ENCODE peak calls at places on chromosomes 12 and 14, in ten cellular contexts. S is fibroblast of lung; A is mesenchymal stem cell; U is A549; Y is MM.1S; T is tibial artery; O is pancreas; M is cardiac muscle cell; B is CD8-positive, alpha-beta memory T cell; Q is sigmoid colon. W is an unnamed sample.
A peak's percentile ranks its signal among the peaks of the same experiment; 100 is the strongest.

GRCh38 chr14:96135285-96135684 is 69.4 kb upstream of the BDKRB2 start:
- DNase-seq in S (no peak), B (no peak), U (no peak), A (peak; percentile 53), Y (no peak), O (no peak), M (no peak), Q (no peak), T (no peak), W (no peak)

GRCh38 chr12:76032043-76032981 is 736 bp upstream of the PHLDA1 start:
- DNase-seq in B (peak; percentile 27), Q (peak; percentile 80), T (peak; percentile 47), A (peak; percentile 79), S (peak; percentile 75), Y (peak; percentile 79), U (peak; percentile 74), M (peak; percentile 45), O (peak; percentile 55), W (peak; percentile 59)

GRCh38 chr12:67747869-67748760 is 99.6 kb downstream of the DYRK2 start:
- DNase-seq in Q (no peak), U (peak; percentile 79), M (no peak), O (peak; percentile 81), A (peak; percentile 49), T (no peak), S (peak; percentile 34), Y (no peak), B (no peak), W (peak; percentile 80)

GRCh38 chr14:51337520-51337919 is 97.5 kb downstream of the TMX1 start:
- DNase-seq in B (no peak), Y (no peak), T (no peak), Q (no peak), U (no peak), O (no peak), M (no peak), A (no peak), S (no peak), W (no peak)

GRCh38 chr12:57489157-57489641 is 1.3 kb downstream of the MARS1 start:
- DNase-seq in A (peak; percentile 35), M (no peak), T (no peak), U (no peak), O (no peak), B (no peak), Q (no peak), Y (no peak), S (no peak), W (no peak)

GRCh38 chr12:42589465-42590323 is at the start of gene PRICKLE1:
- DNase-seq in A (peak; percentile 56), S (peak; percentile 64), Y (peak; percentile 61), T (no peak), U (peak; percentile 25), B (no peak), Q (peak; percentile 67), M (peak; percentile 74), O (peak; percentile 41), W (peak; percentile 59)

GRCh38 chr14:77251870-77252269 is 19.1 kb downstream of the NGB start:
- DNase-seq in A (no peak), O (no peak), M (no peak), B (no peak), S (no peak), U (no peak), Y (no peak), Q (no peak), T (no peak), W (no peak)

GRCh38 chr12:89350661-89351488 is 1.4 kb downstream of the DUSP6 start:
- DNase-seq in A (peak; percentile 42), Y (peak; percentile 66), B (peak; percentile 26), U (no peak), O (no peak), M (peak; percentile 48), T (no peak), S (peak; percentile 45), Q (peak; percentile 69), W (peak; percentile 19)

GRCh38 chr14:58826845-58827686 is 189.3 kb downstream of the DACT1 start:
- DNase-seq in S (no peak), Q (no peak), T (no peak), U (no peak), B (no peak), A (no peak), O (no peak), M (no peak), Y (no peak), W (no peak)

GRCh38 chr14:21840765-21841164 is 167.1 kb upstream of the OR4E1 start:
- DNase-seq in S (no peak), A (no peak), M (no peak), T (no peak), O (no peak), Q (no peak), Y (no peak), U (peak; percentile 50), B (peak; percentile 31), W (no peak)

DNA sequence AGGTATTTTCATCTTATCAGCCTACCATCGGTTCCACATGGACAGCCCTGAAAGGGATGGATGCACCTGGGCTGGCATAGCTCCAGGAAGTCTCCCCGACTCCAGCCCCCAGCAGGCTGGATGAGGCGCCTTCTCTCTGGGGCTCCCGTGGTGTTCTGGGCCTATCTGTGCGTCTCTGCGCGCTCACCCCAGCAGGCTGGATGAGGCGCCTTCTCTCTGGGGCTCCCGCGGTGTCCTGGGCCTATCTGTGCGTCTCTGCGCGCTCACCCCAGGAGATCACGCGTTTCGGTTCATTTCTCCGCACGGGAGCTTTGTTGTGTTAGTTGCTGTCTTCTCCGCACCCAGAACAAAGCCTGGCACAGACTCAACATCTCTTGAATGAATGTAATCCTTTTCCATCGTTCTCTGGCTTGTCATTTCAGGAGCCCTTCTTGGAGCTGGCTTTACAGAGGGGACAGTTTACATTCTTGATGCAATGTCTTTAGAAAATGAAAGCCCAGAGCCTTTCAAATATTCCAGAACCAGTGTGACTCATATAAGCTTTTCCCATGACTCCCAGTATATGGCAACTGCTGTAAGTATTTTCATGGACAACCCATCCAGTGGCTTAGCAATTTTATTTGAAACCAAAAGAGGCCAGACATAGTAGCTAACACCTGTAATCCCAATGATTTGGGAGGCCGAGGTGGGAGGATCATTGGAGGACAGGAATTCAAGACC is 40.3 kb downstream of the CFAP251 start:
- DNase-seq in Y (no peak), B (no peak), A (peak; percentile 87), O (no peak), U (no peak), T (no peak), M (no peak), S (peak; percentile 55), Q (no peak), W (no peak)
- H3K4me3 ChIP-seq in Y (no peak overlapping the region), B (no peak overlapping the region), A (no peak overlapping the region), O (no peak overlapping the region), U (no peak overlapping the region), T (no peak overlapping the region), M (no peak overlapping the region), S (no peak overlapping the region), Q (no peak overlapping the region), W (no peak overlapping the region)

GRCh38 chr14:23104070-23104590 is 659 bp downstream of the CIROP start:
- DNase-seq in S (no peak), Q (no peak), A (no peak), T (no peak), O (no peak), M (no peak), Y (no peak), B (no peak), U (no peak), W (no peak)

GRCh38 chr14:23101986-23102625 is 2.7 kb downstream of the CIROP start:
- DNase-seq in U (no peak), O (no peak), Y (no peak), S (no peak), T (no peak), A (no peak), M (no peak), Q (no peak), B (no peak), W (no peak)

GRCh38 chr14:23101213-23101970 is 3.4 kb downstream of the CIROP start:
- DNase-seq in M (no peak), U (no peak), A (no peak), T (no peak), Y (no peak), B (no peak), S (no peak), O (no peak), Q (no peak), W (no peak)

GRCh38 chr14:23103581-23103980 is 1.2 kb downstream of the CIROP start:
- DNase-seq in Y (no peak), A (no peak), M (no peak), U (no peak), B (no peak), T (no peak), O (no peak), Q (no peak), S (no peak), W (no peak)

GRCh38 chr14:23102801-23103200 is 2.0 kb downstream of the CIROP start:
- DNase-seq in O (no peak), A (no peak), S (no peak), Y (no peak), U (no peak), Q (peak; percentile 45), B (no peak), M (no peak), T (no peak), W (no peak)
- H3K27ac ChIP-seq in O (no peak overlapping the region), A (no peak overlapping the region), S (no peak overlapping the region), Y (no peak overlapping the region), U (no peak overlapping the region), Q (no peak overlapping the region), B (no peak overlapping the region), M (no peak overlapping the region), T (no peak overlapping the region), W (no peak overlapping the region)

DNA sequence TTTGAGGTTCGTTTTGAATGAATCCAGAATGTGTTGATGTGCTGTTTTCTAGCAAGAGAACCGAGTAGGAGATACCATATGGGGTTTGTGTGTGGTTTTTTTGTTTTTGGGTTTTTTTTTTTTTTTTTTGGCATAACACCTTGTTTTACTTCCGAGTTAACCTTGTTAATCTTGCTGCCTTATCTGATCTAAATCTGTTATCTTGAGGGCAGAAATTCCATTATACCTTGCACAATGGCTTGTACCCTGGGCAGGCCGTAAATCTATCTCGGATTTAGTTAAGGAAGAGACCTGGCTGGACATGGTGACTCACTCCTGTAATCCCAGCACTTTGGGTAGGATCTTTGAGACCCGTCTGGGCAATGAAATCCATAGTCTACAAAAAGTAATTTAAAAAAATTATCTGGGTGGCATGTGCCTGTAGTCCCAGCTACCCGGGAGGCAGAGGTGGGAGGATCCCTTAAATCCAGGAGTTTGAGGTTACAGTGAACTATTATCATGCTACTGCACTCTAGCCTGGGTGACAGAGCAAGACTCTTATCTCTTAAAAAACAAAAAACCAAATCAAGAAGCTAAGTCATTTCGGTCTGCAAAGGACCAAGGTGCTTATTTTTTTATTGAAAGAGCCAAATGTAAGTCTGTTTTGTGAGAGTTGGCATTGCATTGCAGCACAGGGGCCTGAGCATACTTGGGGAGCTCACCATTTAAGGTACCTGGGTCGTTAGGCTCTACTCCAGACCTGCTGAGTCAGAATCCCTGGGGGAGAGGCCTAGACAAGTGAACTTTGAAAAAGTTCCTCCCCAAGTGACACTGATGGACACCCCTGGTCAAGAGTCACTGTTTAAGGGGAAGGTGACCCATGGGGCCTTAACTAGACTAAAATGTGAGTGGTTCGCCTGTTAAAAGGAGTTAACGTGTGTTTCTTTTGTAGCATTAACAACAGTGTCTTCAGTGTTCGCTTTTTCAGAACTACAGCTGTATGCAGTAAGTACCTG is 6.7 kb downstream of the DLST start:
- DNase-seq in B (no peak), O (no peak), U (peak; percentile 37), S (no peak), M (no peak), T (no peak), Q (no peak), Y (no peak), A (peak; percentile 41), W (no peak)
- H3K4me1 ChIP-seq in B (peaks cover 36% of the 10 kb centered on the region), O (peaks cover 12% of the 10 kb centered on the region), U (peaks cover 51% of the 10 kb centered on the region), S (peaks cover 29% of the 10 kb centered on the region), M (peaks cover 12% of the 10 kb centered on the region), T (peaks cover 42% of the 10 kb centered on the region), Q (no peaks in the 10 kb centered on the region), Y (peaks cover 21% of the 10 kb centered on the region), A (peaks cover 8% of the 10 kb centered on the region), W (peaks cover 47% of the 10 kb centered on the region)

GRCh38 chr12:3365416-3366385 is 125.3 kb upstream of the PRMT8 start:
- DNase-seq in M (peak; percentile 72), A (no peak), Q (no peak), S (no peak), Y (no peak), U (no peak), B (no peak), O (peak; percentile 79), T (no peak), W (no peak)
- H3K4me3 ChIP-seq in M (peak overlapping the region; percentile 45), A (no peak overlapping the region), Q (no peak overlapping the region), S (no peak overlapping the region), Y (no peak overlapping the region), U (peak overlapping the region; percentile 48), B (no peak overlapping the region), O (peak overlapping the region; percentile 57), T (peak overlapping the region; percentile 8), W (peak overlapping the region; percentile 43)

W was measured in psoas muscle.